ENCODE peak calls at places on chromosomes 11 and 22, in seven cellular contexts. S, Y, Z, F, N, J and M are unnamed samples.

GRCh38 chr22:43995057-43995685 is 28.9 kb upstream of the PARVB start:
- DNase-seq in S (no peak), Z (no peak), Y (no peak), J (no peak), N (no peak), F (no peak), M (no peak)

GRCh38 chr11:66080055-66080817 is 10.2 kb downstream of the PACS1 start:
- DNase-seq in N (peak; percentile 49), Z (no peak), J (peak; percentile 67), S (peak; percentile 34), Y (peak; percentile 69), F (no peak), M (no peak)

GRCh38 chr22:37557321-37558001 is 2.8 kb upstream of the CDC42EP1 start:
- DNase-seq in J (no peak), S (no peak), Y (no peak), F (no peak), Z (no peak), N (no peak), M (no peak)

GRCh38 chr11:34512810-34513673 is 552 bp downstream of the ELF5 start:
- DNase-seq in N (peak; percentile 81), S (peak; percentile 43), F (peak; percentile 74), Y (peak; percentile 62), Z (peak; percentile 78), J (no peak), M (no peak)

GRCh38 chr11:31821779-31822574 is 10.9 kb upstream of the PAX6 start:
- DNase-seq in F (peak; percentile 18), Y (no peak), N (no peak), Z (no peak), J (no peak), S (no peak), M (no peak)

GRCh38 chr11:61042961-61043540 is 59.2 kb upstream of the CD5 start:
- DNase-seq in S (no peak), N (no peak), F (no peak), Z (no peak), Y (peak; percentile 16), J (no peak), M (no peak)

GRCh38 chr11:13249992-13250391 is 27.6 kb upstream of the BMAL1 start:
- DNase-seq in Z (no peak), S (no peak), Y (no peak), N (no peak), F (peak; percentile 39), J (no peak), M (peak; percentile 6)

GRCh38 chr11:112310414-112310813 is 49.8 kb upstream of the PLET1 start:
- DNase-seq in F (no peak), N (no peak), Y (no peak), Z (no peak), S (no peak), J (no peak), M (peak; percentile 32)

GRCh38 chr22:17477401-17477833 is 85.9 kb upstream of the SLC25A18 start:
- DNase-seq in F (peak; percentile 35), Z (no peak), N (no peak), J (no peak), Y (no peak), S (no peak), M (no peak)